ENCODE peak calls at places on chromosome 20, in nine cellular contexts. One of them, this sample, is unnamed.
A peak's percentile ranks its signal among the peaks of the same experiment; 100 is the strongest.

GRCh38 chr20:49979030-49979832 is 3.5 kb upstream of the SNAI1 start:
- DNase-seq in tibial nerve: no peak
- DNase-seq in mammary epithelial cell: no peak
- DNase-seq in astrocyte of the hippocampus: peak; percentile 78
- DNase-seq in OCI-LY7: peak; percentile 69
- DNase-seq in AG04450: no peak
- DNase-seq in tibial artery: no peak
- DNase-seq in activated CD4-positive, CD25-positive, alpha-beta regulatory T cell: peak; percentile 43
- DNase-seq in stimulated activated CD4-positive, alpha-beta T cell treated with anti-CD3 and anti-CD28 coated beads, Interleukin-1b, Interleukin-23, amount 100 ng/mL, for 1 hour: peak; percentile 56
- DNase-seq in this sample: peak; percentile 58

GRCh38 chr20:45012682-45013302 is 46.5 kb downstream of the STK4 start:
- DNase-seq in tibial nerve: no peak
- DNase-seq in mammary epithelial cell: no peak
- DNase-seq in astrocyte of the hippocampus: peak; percentile 59
- DNase-seq in OCI-LY7: no peak
- DNase-seq in AG04450: peak; percentile 20
- DNase-seq in tibial artery: no peak
- DNase-seq in activated CD4-positive, CD25-positive, alpha-beta regulatory T cell: no peak
- DNase-seq in stimulated activated CD4-positive, alpha-beta T cell treated with anti-CD3 and anti-CD28 coated beads, Interleukin-1b, Interleukin-23, amount 100 ng/mL, for 1 hour: no peak
- DNase-seq in this sample: no peak

GRCh38 chr20:19817017-19817416 is 59.0 kb downstream of the RIN2 start:
- DNase-seq in tibial nerve: no peak
- DNase-seq in mammary epithelial cell: peak; percentile 95
- DNase-seq in astrocyte of the hippocampus: peak; percentile 51
- DNase-seq in OCI-LY7: no peak
- DNase-seq in AG04450: peak; percentile 94
- DNase-seq in tibial artery: no peak
- DNase-seq in activated CD4-positive, CD25-positive, alpha-beta regulatory T cell: no peak
- DNase-seq in stimulated activated CD4-positive, alpha-beta T cell treated with anti-CD3 and anti-CD28 coated beads, Interleukin-1b, Interleukin-23, amount 100 ng/mL, for 1 hour: no peak
- DNase-seq in this sample: no peak

GRCh38 chr20:57680934-57681914 is 28.6 kb downstream of the PMEPA1 start:
- DNase-seq in tibial nerve: no peak
- DNase-seq in mammary epithelial cell: no peak
- DNase-seq in astrocyte of the hippocampus: no peak
- DNase-seq in OCI-LY7: peak; percentile 77
- DNase-seq in AG04450: no peak
- DNase-seq in tibial artery: no peak
- DNase-seq in activated CD4-positive, CD25-positive, alpha-beta regulatory T cell: no peak
- DNase-seq in stimulated activated CD4-positive, alpha-beta T cell treated with anti-CD3 and anti-CD28 coated beads, Interleukin-1b, Interleukin-23, amount 100 ng/mL, for 1 hour: no peak
- DNase-seq in this sample: no peak

GRCh38 chr20:58839474-58839874 is 11.2 kb downstream of the GNAS-AS1 start:
- DNase-seq in tibial nerve: no peak
- DNase-seq in mammary epithelial cell: peak; percentile 16
- DNase-seq in astrocyte of the hippocampus: peak; percentile 71
- DNase-seq in OCI-LY7: peak; percentile 37
- DNase-seq in AG04450: no peak
- DNase-seq in tibial artery: no peak
- DNase-seq in activated CD4-positive, CD25-positive, alpha-beta regulatory T cell: no peak
- DNase-seq in stimulated activated CD4-positive, alpha-beta T cell treated with anti-CD3 and anti-CD28 coated beads, Interleukin-1b, Interleukin-23, amount 100 ng/mL, for 1 hour: peak; percentile 29
- DNase-seq in this sample: peak; percentile 46

GRCh38 chr20:31593221-31594001 is 11.7 kb upstream of the ID1 start:
- DNase-seq in tibial nerve: no peak
- DNase-seq in mammary epithelial cell: peak; percentile 100
- DNase-seq in astrocyte of the hippocampus: peak; percentile 84
- DNase-seq in OCI-LY7: no peak
- DNase-seq in AG04450: no peak
- DNase-seq in tibial artery: no peak
- DNase-seq in activated CD4-positive, CD25-positive, alpha-beta regulatory T cell: no peak
- DNase-seq in stimulated activated CD4-positive, alpha-beta T cell treated with anti-CD3 and anti-CD28 coated beads, Interleukin-1b, Interleukin-23, amount 100 ng/mL, for 1 hour: no peak
- DNase-seq in this sample: no peak

GRCh38 chr20:13302647-13303425 is 81.8 kb downstream of the ISM1 start:
- DNase-seq in tibial nerve: no peak
- DNase-seq in mammary epithelial cell: peak; percentile 30
- DNase-seq in astrocyte of the hippocampus: peak; percentile 23
- DNase-seq in OCI-LY7: peak; percentile 16
- DNase-seq in AG04450: no peak
- DNase-seq in tibial artery: no peak
- DNase-seq in activated CD4-positive, CD25-positive, alpha-beta regulatory T cell: peak; percentile 7
- DNase-seq in stimulated activated CD4-positive, alpha-beta T cell treated with anti-CD3 and anti-CD28 coated beads, Interleukin-1b, Interleukin-23, amount 100 ng/mL, for 1 hour: peak; percentile 14
- DNase-seq in this sample: no peak

GRCh38 chr20:58893355-58894151 is 41.0 kb downstream of the GNAS start:
- DNase-seq in tibial nerve: no peak
- DNase-seq in mammary epithelial cell: peak; percentile 21
- DNase-seq in astrocyte of the hippocampus: no peak
- DNase-seq in OCI-LY7: no peak
- DNase-seq in AG04450: no peak
- DNase-seq in tibial artery: no peak
- DNase-seq in activated CD4-positive, CD25-positive, alpha-beta regulatory T cell: no peak
- DNase-seq in stimulated activated CD4-positive, alpha-beta T cell treated with anti-CD3 and anti-CD28 coated beads, Interleukin-1b, Interleukin-23, amount 100 ng/mL, for 1 hour: no peak
- DNase-seq in this sample: no peak

GRCh38 chr20:8223096-8223870 is 91.2 kb downstream of the PLCB1 start:
- DNase-seq in tibial nerve: no peak
- DNase-seq in mammary epithelial cell: no peak
- DNase-seq in astrocyte of the hippocampus: peak; percentile 81
- DNase-seq in OCI-LY7: no peak
- DNase-seq in AG04450: peak; percentile 82
- DNase-seq in tibial artery: no peak
- DNase-seq in activated CD4-positive, CD25-positive, alpha-beta regulatory T cell: no peak
- DNase-seq in stimulated activated CD4-positive, alpha-beta T cell treated with anti-CD3 and anti-CD28 coated beads, Interleukin-1b, Interleukin-23, amount 100 ng/mL, for 1 hour: no peak
- DNase-seq in this sample: no peak